ENCODE peak calls at places on chromosomes 1 and 21, in five cellular contexts. T is body of pancreas; I is ovary; N is pancreas; Y is CD8-positive, alpha-beta memory T cell. E is an unnamed sample. For H3K4me1, the result is how much of the 10 kb centered on the place peaks cover.

GRCh38 chr1:169873582-169874200 is 20.0 kb downstream of the SCYL3 start:
- DNase-seq in Y (no peak), T (no peak), I (no peak), N (no peak), E (no peak)

GRCh38 chr1:59354754-59355337 is 58.0 kb downstream of the FGGY start:
- DNase-seq in I (peak), N (no peak), Y (no peak), T (no peak), E (no peak)

GRCh38 chr1:151708891-151709290 is 7.7 kb downstream of the CELF3 start:
- DNase-seq in I (no peak), Y (no peak), T (no peak), N (no peak), E (no peak)

GRCh38 chr1:221159608-221160007 is 280.4 kb downstream of the HLX start:
- DNase-seq in N (no peak), Y (no peak), T (no peak), I (no peak), E (no peak)

GRCh38 chr1:223243441-223244050 is 100.5 kb upstream of the TLR5 start:
- DNase-seq in I (no peak), N (no peak), Y (no peak), T (no peak), E (no peak)

GRCh38 chr21:33739701-33740100 is 97.4 kb downstream of the ITSN1 start:
- DNase-seq in I (no peak), N (no peak), Y (no peak), T (no peak), E (no peak)

GRCh38 chr1:112991721-112992120 is 35.7 kb upstream of the SLC16A1 start:
- DNase-seq in N (no peak), Y (no peak), I (no peak), T (no peak), E (no peak)

GRCh38 chr1:204192046-204192445 is 4.2 kb downstream of the KISS1 start:
- DNase-seq in Y (no peak), T (no peak), N (no peak), I (no peak), E (no peak)

GRCh38 chr1:84363019-84363418 is 35.3 kb upstream of the DNASE2B start:
- DNase-seq in T (peak), I (no peak), Y (no peak), N (no peak), E (no peak)

GRCh38 chr1:155175927-155176371 is 2.3 kb downstream of the TRIM46 start:
- DNase-seq in N (no peak), Y (no peak), I (peak), T (peak), E (no peak)

GRCh38 chr1:39524171-39524570 is 32.7 kb downstream of the BMP8A start:
- DNase-seq in N (no peak), T (no peak), Y (no peak), I (no peak), E (no peak)

GRCh38 chr1:186297439-186297838 is 77.6 kb downstream of the TPR start:
- DNase-seq in N (no peak), I (no peak), T (no peak), Y (no peak), E (no peak)

GRCh38 chr21:40847956-40848355 is 998 bp upstream of the DSCAM start:
- DNase-seq in I (no peak), N (no peak), Y (no peak), T (no peak), E (no peak)

GRCh38 chr1:228281631-228282328 is 73.9 kb downstream of the OBSCN start:
- DNase-seq in Y (no peak), I (peak), N (no peak), T (no peak), E (no peak)

GRCh38 chr1:85628791-85629531 is 48.4 kb downstream of the CCN1 start:
- DNase-seq in N (peak), T (peak), I (no peak), Y (no peak), E (peak)

GRCh38 chr21:30044447-30045064 is 104.8 kb upstream of the GRIK1 start:
- DNase-seq in I (no peak), N (no peak), T (peak), Y (no peak), E (peak)

GRCh38 chr1:200354243-200354642 is 55.6 kb downstream of the ZNF281 start:
- DNase-seq in Y (no peak), I (no peak), N (no peak), T (no peak), E (no peak)

GRCh38 chr1:159913451-159914192 is 11.7 kb downstream of the TAGLN2 start:
- DNase-seq in Y (no peak), N (peak), T (peak), I (no peak), E (peak)

GRCh38 chr21:44063151-44063912 is 43.9 kb upstream of the PWP2 start:
- DNase-seq in I (no peak), N (no peak), Y (no peak), T (no peak), E (no peak)

GRCh38 chr1:19178734-19179398 is 31.2 kb downstream of the UBR4 start:
- DNase-seq in N (no peak), Y (no peak), T (no peak), I (no peak), E (no peak)
- H3K27ac ChIP-seq in N (no peak), Y (no peak), T (no peak), I (no peak), E (peak)

GRCh38 chr1:183804916-183805734 is at the start of gene RGL1:
- DNase-seq in Y (no peak), I (peak), T (peak), N (peak), E (peak)
- H3K4me1 ChIP-seq in Y (under half), I (under half), T (under half), N (under half), E (under half)

GRCh38 chr1:21703318-21703963 is 34.3 kb upstream of the RAP1GAP start:
- DNase-seq in T (no peak), Y (no peak), I (no peak), N (no peak), E (peak)

GRCh38 chr1:21701401-21701800 is 32.2 kb upstream of the RAP1GAP start:
- DNase-seq in N (no peak), I (no peak), Y (no peak), T (no peak), E (no peak)

GRCh38 chr1:21704055-21704660 is 35.0 kb upstream of the RAP1GAP start:
- DNase-seq in Y (no peak), T (no peak), N (no peak), I (no peak), E (no peak)

GRCh38 chr1:21705303-21705980 is 36.3 kb upstream of the RAP1GAP start:
- DNase-seq in T (no peak), N (no peak), I (no peak), Y (no peak), E (no peak)

GRCh38 chr1:21702780-21703179 is 33.6 kb upstream of the RAP1GAP start:
- DNase-seq in I (no peak), N (no peak), T (no peak), Y (no peak), E (no peak)
- H3K27ac ChIP-seq in I (no peak), N (no peak), T (no peak), Y (no peak), E (no peak)

DNA sequence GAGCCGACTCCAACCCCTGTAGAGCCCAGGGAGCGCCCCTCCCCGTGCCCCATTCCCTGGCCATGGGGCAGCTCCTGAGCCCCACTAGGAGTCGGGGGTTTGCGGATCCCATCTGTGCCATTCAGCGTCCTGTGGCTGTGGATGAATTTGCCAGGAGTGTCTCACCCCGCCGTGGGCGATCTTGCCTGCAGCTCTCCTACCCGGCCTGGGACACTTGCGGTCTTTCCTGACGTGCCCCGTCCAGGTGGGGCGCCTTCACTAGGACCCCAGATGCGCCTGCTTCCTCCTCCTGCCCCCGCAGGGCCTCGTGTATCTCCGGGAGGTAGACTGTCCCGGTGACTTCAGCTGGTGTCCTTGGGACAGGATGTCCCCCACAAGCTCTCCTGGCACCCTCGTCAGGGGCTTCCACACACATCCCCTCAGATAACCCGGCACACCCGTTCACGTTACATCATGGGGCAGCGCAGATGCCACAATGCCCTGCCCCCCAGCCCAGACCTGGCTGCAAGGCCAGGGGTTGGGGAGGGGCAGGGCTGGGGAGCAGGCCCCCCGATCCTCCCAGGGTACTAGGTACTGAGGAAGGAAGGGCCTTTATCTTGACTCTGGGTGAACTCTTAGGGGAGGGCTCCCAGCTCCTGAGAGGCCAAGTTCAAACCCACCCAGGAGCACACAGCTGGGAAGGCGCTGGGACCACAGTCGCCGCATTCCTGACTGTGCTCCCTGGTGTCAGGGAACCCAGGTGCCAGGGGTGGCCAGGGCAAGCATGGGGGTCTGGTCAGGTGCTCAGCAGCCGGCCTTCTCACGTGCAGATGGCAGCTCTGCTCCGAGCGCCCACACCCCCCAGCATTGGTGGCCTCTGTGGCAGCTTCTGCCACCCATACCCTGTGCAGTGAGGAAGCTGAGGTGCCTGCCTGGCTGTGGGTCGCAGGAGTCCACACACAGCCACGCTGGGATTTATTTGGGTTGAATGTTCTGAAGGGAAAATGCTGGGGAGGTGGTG is 53.4 kb upstream of the COL6A1 start:
- DNase-seq in Y (no peak), I (no peak), T (no peak), N (no peak), E (no peak)
- H3K4me1 ChIP-seq in Y (under half), I (under half), T (under half), N (under half), E (under half)

GRCh38 chr1:167717351-167717750 is 4.4 kb upstream of the MPZL1 start:
- DNase-seq in I (no peak), Y (no peak), T (no peak), N (no peak), E (peak)
- H3K27ac ChIP-seq in I (no peak), Y (no peak), T (no peak), N (no peak), E (no peak)

GRCh38 chr21:35198004-35198403 is 148.9 kb upstream of the RUNX1 start:
- DNase-seq in Y (no peak), T (no peak), I (no peak), N (no peak), E (peak)

GRCh38 chr21:35195232-35195631 is 146.1 kb upstream of the RUNX1 start:
- DNase-seq in Y (no peak), I (no peak), T (no peak), N (no peak), E (no peak)

GRCh38 chr21:35198982-35199732 is 150.1 kb upstream of the RUNX1 start:
- DNase-seq in T (no peak), Y (no peak), I (no peak), N (no peak), E (no peak)

GRCh38 chr21:35196128-35196527 is 147.0 kb upstream of the RUNX1 start:
- DNase-seq in N (no peak), Y (no peak), I (no peak), T (no peak), E (no peak)

DNA sequence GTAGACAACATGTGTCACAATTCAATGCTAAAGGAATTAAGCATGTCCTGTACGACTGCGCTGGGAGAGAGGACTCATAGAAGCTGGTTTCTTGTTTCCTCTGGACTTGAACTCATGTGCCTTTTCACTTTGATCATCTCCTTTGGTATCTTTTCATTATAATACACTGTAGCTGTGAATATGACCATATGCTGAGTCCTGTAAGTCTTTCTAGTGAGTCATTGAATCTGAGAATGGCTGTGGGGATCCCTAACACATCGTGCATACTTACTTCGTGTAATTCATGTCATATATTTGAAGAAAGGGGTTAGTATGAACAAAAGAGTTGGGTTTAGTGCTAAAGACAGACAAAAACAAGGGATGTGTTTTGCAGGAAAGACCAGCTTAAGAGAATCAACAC is 148.1 kb upstream of the RUNX1 start:
- DNase-seq in T (no peak), N (no peak), I (no peak), Y (no peak), E (no peak)
- H3K4me1 ChIP-seq in T (under half), N (under half), I (under half), Y (under half), E (under half)

GRCh38 chr1:2115922-2116341 is 65.7 kb downstream of the PRKCZ start:
- DNase-seq in N (peak), I (no peak), T (no peak), Y (no peak), E (peak)
- H3K27ac ChIP-seq in N (no peak), I (no peak), T (no peak), Y (no peak), E (no peak)

GRCh38 chr1:27001570-27002360 is 8.3 kb downstream of the TRNP1 start:
- DNase-seq in N (no peak), Y (no peak), I (no peak), T (no peak), E (peak)
- H3K4me1 ChIP-seq in N (under half), Y (under half), I (under half), T (half or more), E (under half)

E was measured in cardiac muscle cell.